ENCODE peak calls at places on chromosomes 6 and 20, in six cellular contexts. U is RWPE2, F is activated B cell treated with CpG ODN at 0.5 μM for 24 hours, X is PC-9, G is fibroblast of mammary gland, O is GM10248. A is an unnamed sample.

GRCh38 chr20:4366076-4366475 is 350.7 kb upstream of the RNF24 start:
- DNase-seq in U (no peak), F (no peak), X (no peak), G (peak), O (no peak), A (no peak)

GRCh38 chr20:57500941-57501340 is 24.0 kb downstream of the CTCFL start:
- DNase-seq in U (no peak), F (no peak), X (no peak), G (no peak), O (no peak), A (no peak)

GRCh38 chr6:32070814-32071466 is 32.7 kb downstream of the CYP21A2 start:
- DNase-seq in U (peak), F (no peak), X (no peak), G (no peak), O (no peak), A (no peak)

GRCh38 chr6:39303425-39304153 is 10.6 kb downstream of the KCNK17 start:
- DNase-seq in U (no peak), F (no peak), X (no peak), G (no peak), O (no peak), A (no peak)

GRCh38 chr20:63844384-63845025 is 13.4 kb upstream of the ZBTB46 start:
- DNase-seq in U (peak), F (no peak), X (no peak), G (no peak), O (no peak), A (no peak)

GRCh38 chr6:105382918-105383317 is 20.0 kb downstream of the PREP start:
- DNase-seq in U (no peak), F (no peak), X (no peak), G (no peak), O (no peak), A (no peak)

GRCh38 chr20:51258582-51259175 is 235.8 kb upstream of the KCNG1 start:
- DNase-seq in U (peak), F (no peak), X (peak), G (no peak), O (no peak), A (no peak)

GRCh38 chr6:167827588-167828324 is 1.0 kb downstream of the AFDN start:
- DNase-seq in U (no peak), F (peak), X (peak), G (no peak), O (peak), A (peak)

GRCh38 chr20:37108676-37109075 is 12.9 kb upstream of the RBL1 start:
- DNase-seq in U (peak), F (no peak), X (no peak), G (no peak), O (no peak), A (no peak)

GRCh38 chr6:63750400-63750799 is 114.8 kb downstream of the PHF3 start:
- DNase-seq in U (no peak), F (no peak), X (no peak), G (peak), O (no peak), A (no peak)

GRCh38 chr6:31057426-31058003 is 47.2 kb downstream of the MUC22 start:
- DNase-seq in U (no peak), F (no peak), X (no peak), G (peak), O (no peak), A (no peak)

GRCh38 chr20:4750381-4750780 is 28.7 kb downstream of the PRND start:
- DNase-seq in U (no peak), F (no peak), X (no peak), G (no peak), O (no peak), A (no peak)

GRCh38 chr20:64155258-64156135 is 8.8 kb upstream of the MYT1 start:
- DNase-seq in U (peak), F (no peak), X (no peak), G (no peak), O (no peak), A (no peak)

DNA sequence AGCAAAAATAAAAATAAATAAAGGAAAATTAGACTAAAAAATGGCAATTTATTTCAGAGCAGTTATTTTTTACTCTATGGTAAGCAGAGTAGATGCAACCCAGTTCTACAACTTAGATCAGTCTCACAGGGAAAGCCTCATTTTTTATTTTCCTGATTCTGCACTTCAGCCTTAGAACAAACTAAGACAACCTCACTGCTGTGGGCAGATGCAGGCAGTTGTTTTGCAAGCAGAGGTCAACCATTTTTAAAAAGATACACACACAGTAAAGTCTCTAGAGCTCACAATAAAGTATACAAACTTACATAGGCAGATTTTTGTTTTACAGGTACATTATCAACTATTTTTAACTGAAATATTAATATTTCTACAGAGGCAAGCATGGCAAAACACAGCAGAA is 102.9 kb downstream of the TRDN start:
- DNase-seq in U (no peak), F (no peak), X (no peak), G (no peak), O (no peak), A (no peak)
- TF ChIP-seq CTCF in U (no peak), F (no peak), X (no peak), G (no peak), O (no peak), A (no peak)

GRCh38 chr6:163709255-163709654 is 294.7 kb downstream of the QKI start:
- DNase-seq in U (no peak), F (no peak), X (no peak), G (no peak), O (no peak), A (no peak)

GRCh38 chr6:163708459-163708858 is 293.9 kb downstream of the QKI start:
- DNase-seq in U (no peak), F (no peak), X (no peak), G (peak), O (peak), A (peak)

GRCh38 chr6:163705923-163706322 is 291.4 kb downstream of the QKI start:
- DNase-seq in U (no peak), F (no peak), X (no peak), G (no peak), O (no peak), A (no peak)

GRCh38 chr6:163706688-163707087 is 292.2 kb downstream of the QKI start:
- DNase-seq in U (no peak), F (no peak), X (no peak), G (peak), O (no peak), A (no peak)

DNA sequence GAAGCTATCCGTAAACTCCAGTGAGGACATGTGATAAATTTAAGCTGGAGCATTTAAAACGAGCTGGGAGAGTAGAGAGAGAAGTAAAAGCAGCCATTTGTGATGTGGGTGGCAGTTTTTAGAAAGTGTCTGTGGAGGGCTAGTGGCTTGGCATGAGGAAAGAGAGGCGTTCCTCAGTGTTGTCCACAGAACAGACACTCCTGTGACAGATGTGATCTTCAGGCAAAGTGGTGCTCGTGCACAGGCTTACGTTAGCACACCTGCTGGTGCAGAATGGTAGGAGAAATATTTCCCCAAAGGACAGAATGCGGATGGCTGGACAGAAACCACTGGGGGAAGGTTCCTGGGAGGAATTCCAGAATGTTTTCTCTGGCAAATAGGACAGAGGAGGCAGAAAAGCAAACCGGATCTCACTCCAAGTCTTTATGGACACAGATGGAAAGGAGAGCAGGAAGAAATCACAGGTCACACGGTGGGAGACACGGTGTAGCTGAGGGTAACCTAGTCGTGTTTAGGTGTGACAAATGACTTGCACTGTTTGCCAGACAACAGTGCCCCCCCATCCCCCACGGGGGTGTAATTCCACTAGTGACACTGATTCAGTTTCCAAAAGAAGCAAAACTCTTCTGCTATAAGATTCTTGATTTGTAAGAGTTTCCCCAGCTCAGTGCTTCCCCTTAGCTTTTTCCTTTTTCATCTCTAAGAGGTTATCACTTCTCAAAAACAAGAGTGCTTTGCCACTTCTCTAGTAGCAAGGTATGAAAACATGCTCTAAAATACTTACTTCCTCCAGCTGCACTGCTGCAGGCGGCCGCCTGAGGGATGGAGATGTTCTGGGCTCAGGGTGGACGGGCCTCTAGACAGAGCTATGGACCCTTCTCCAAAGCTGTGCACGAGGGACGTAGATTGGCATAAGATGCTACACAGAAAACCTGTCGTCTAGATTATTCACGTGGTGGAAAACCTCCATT is 293.2 kb downstream of the QKI start:
- DNase-seq in U (no peak), F (no peak), X (no peak), G (peak), O (peak), A (peak)
- TF ChIP-seq CTCF in U (no peak), F (no peak), X (no peak), G (no peak), O (no peak), A (peak)

GRCh38 chr6:52576392-52577021 is 353 bp downstream of the TRAM2 start:
- DNase-seq in U (peak), F (no peak), X (peak), G (peak), O (peak), A (peak)

GRCh38 chr6:52576054-52576391 is 837 bp downstream of the TRAM2 start:
- DNase-seq in U (no peak), F (no peak), X (no peak), G (no peak), O (no peak), A (no peak)

GRCh38 chr6:52577022-52577777 is at the start of gene TRAM2:
- DNase-seq in U (peak), F (peak), X (peak), G (peak), O (peak), A (peak)

GRCh38 chr6:52574709-52575489 is 2.0 kb downstream of the TRAM2 start:
- DNase-seq in U (no peak), F (no peak), X (no peak), G (peak), O (peak), A (peak)

DNA sequence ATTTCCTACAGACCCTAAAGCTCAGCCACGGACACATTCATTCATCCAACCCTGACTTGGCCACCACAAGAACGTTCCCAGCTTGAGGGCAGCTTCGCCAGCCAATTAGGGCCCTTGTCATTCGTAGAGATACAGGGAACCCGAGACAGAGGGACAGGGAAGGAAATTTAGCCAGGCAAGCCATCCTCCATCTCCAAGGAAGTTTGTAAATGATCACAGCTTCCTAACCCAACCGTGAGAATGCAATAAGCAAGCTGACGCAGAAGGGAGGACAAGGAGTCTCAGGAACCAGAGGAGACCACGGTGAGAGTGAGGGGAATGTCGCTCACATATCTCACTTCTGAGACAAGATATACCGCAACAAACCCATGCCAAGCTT is 1.4 kb downstream of the TRAM2 start:
- DNase-seq in U (no peak), F (no peak), X (no peak), G (no peak), O (no peak), A (no peak)
- TF ChIP-seq CTCF in U (no peak), F (no peak), X (no peak), G (no peak), O (no peak), A (no peak)

GRCh38 chr6:18221288-18221615 is 43.1 kb downstream of the DEK start:
- DNase-seq in U (no peak), F (no peak), X (no peak), G (no peak), O (no peak), A (no peak)

DNA sequence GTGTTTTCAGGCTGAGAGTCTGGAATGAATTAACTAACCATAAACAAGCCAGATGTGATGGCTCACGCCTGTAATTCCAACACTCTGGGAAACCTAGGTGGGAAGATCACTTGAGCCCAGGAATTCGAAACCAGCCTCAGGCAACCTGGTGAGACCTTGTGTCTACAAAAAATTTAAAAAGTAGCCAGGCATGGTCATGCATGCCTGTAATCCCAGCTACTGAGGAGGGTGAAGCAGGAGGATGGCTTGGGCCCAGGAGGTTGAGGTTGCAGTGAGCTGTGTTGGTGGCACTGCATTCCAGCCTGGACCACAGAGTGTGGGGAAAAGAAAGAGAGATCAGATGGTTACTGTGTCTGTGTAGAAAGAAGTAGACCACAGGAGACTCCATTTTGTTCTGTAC is 37.9 kb downstream of the DEK start:
- DNase-seq in U (no peak), F (no peak), X (no peak), G (peak), O (no peak), A (no peak)
- TF ChIP-seq CTCF in U (no peak), F (no peak), X (no peak), G (no peak), O (no peak), A (no peak)